ENCODE peak calls at places on chromosomes 4 and X, in five cellular contexts. One of them, this sample, is unnamed.

GRCh38 chr4:4668355-4669210 is 126.7 kb upstream of the STX18 start:
- DNase-seq in lung: no peak
- DNase-seq in fibroblast of mammary gland: no peak
- DNase-seq in esophagus squamous epithelium: no peak
- DNase-seq in endothelial cell: no peak
- DNase-seq in this sample: no peak

GRCh38 chr4:115711575-115711974 is 598.2 kb upstream of the NDST4 start:
- DNase-seq in lung: no peak
- DNase-seq in fibroblast of mammary gland: no peak
- DNase-seq in esophagus squamous epithelium: no peak
- DNase-seq in endothelial cell: no peak
- DNase-seq in this sample: no peak

GRCh38 chr4:83552924-83553323 is 17.0 kb downstream of the GPAT3 start:
- DNase-seq in lung: no peak
- DNase-seq in fibroblast of mammary gland: peak
- DNase-seq in esophagus squamous epithelium: no peak
- DNase-seq in endothelial cell: no peak
- DNase-seq in this sample: no peak

GRCh38 chr4:8211737-8212581 is 12.9 kb downstream of the SH3TC1 start:
- DNase-seq in lung: no peak
- DNase-seq in fibroblast of mammary gland: no peak
- DNase-seq in esophagus squamous epithelium: no peak
- DNase-seq in endothelial cell: no peak
- DNase-seq in this sample: no peak

GRCh38 chr4:6783111-6783981 is 819 bp downstream of the KIAA0232 start:
- DNase-seq in lung: peak
- DNase-seq in fibroblast of mammary gland: peak
- DNase-seq in esophagus squamous epithelium: no peak
- DNase-seq in endothelial cell: peak
- DNase-seq in this sample: peak

GRCh38 chrX:152635941-152636340 is 1.8 kb upstream of the GABRQ start:
- DNase-seq in lung: no peak
- DNase-seq in fibroblast of mammary gland: peak
- DNase-seq in esophagus squamous epithelium: no peak
- DNase-seq in endothelial cell: peak
- DNase-seq in this sample: no peak

GRCh38 chr4:18733956-18734872 is 712.7 kb upstream of the LCORL start:
- DNase-seq in lung: no peak
- DNase-seq in fibroblast of mammary gland: no peak
- DNase-seq in esophagus squamous epithelium: no peak
- DNase-seq in endothelial cell: no peak
- DNase-seq in this sample: no peak

GRCh38 chrX:41384041-41384705 is 50.2 kb downstream of the DDX3X start:
- DNase-seq in lung: peak
- DNase-seq in fibroblast of mammary gland: peak
- DNase-seq in esophagus squamous epithelium: no peak
- DNase-seq in endothelial cell: no peak
- DNase-seq in this sample: peak

DNA sequence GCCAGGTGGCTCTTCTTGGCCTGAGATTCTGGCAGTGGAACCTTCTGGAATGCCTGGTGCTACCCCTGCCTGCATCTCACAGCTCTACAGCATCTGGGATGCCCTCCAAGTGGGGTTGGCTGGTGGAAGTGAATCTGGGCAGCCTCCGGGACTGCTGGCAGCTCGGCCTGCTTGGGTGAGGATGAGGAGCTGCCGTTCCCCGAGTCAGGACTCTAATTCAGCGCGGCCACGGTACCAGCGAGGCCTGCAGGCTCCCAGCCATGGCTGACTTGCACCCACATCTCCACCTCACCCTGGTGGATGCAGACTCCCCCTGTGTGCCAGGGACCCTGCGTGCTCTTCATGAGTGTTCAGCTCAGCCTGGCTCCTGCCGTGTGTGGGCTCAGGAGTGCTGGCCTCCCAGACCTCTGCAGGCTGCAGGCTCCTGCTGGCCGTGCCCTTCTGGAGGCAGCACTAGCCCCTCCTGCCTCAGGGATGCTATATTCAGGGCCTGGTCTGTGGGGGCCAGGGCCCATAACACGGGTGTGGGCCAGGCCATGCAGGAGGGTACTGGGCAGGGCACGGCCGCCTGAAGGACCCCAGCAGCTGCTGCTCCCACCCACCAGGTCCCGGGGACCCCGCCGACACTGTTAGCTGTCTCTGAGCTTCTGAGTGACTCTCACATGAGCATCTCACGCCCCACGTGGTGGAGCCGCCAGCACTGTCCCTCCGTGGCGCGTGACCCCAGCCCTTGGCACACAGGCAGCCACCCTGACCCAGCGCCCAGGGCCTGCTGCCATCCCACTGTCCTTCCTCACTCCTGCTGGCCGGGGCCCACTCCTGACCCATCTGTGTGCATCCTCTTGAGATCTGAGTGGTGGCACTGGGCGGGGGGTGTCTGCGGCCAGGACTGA is 10.6 kb downstream of the UVSSA start:
- DNase-seq in lung: no peak
- DNase-seq in fibroblast of mammary gland: no peak
- DNase-seq in esophagus squamous epithelium: no peak
- DNase-seq in endothelial cell: no peak
- DNase-seq in this sample: no peak
- TF ChIP-seq CTCF in lung: no peak
- TF ChIP-seq CTCF in fibroblast of mammary gland: no peak
- TF ChIP-seq CTCF in esophagus squamous epithelium: no peak
- TF ChIP-seq CTCF in endothelial cell: no peak
- TF ChIP-seq CTCF in this sample: no peak

DNA sequence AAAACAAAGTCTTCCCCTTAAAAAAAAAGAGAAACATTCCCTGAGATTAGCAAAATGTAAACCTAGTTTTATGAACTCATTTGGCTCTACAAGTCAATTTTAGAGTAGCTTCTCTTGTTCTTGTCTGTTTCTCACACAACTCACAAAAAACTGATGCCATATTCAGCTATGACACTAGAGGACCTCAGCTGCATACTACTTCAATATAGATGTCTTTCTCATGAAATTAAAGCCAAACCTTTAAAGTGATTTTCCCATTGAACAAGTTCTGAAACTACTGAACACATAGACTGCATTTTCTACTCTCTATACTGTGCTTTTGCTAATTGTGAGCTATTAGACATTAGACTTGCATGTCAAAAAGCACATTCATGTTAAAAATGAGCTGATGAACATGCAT is 49.8 kb downstream of the TBCK start:
- DNase-seq in lung: no peak
- DNase-seq in fibroblast of mammary gland: peak
- DNase-seq in esophagus squamous epithelium: no peak
- DNase-seq in endothelial cell: no peak
- DNase-seq in this sample: no peak
- TF ChIP-seq CTCF in lung: no peak
- TF ChIP-seq CTCF in fibroblast of mammary gland: peak
- TF ChIP-seq CTCF in esophagus squamous epithelium: no peak
- TF ChIP-seq CTCF in endothelial cell: no peak
- TF ChIP-seq CTCF in this sample: peak

GRCh38 chrX:40173662-40174593 is 76.2 kb upstream of the BCOR start:
- DNase-seq in lung: peak
- DNase-seq in fibroblast of mammary gland: no peak
- DNase-seq in esophagus squamous epithelium: peak
- DNase-seq in endothelial cell: peak
- DNase-seq in this sample: no peak
- TF ChIP-seq CTCF in lung: no peak
- TF ChIP-seq CTCF in fibroblast of mammary gland: no peak
- TF ChIP-seq CTCF in esophagus squamous epithelium: no peak
- TF ChIP-seq CTCF in endothelial cell: no peak
- TF ChIP-seq CTCF in this sample: no peak

GRCh38 chr4:139489638-139490037 is 35.7 kb downstream of the RAB33B start:
- DNase-seq in lung: no peak
- DNase-seq in fibroblast of mammary gland: no peak
- DNase-seq in esophagus squamous epithelium: no peak
- DNase-seq in endothelial cell: no peak
- DNase-seq in this sample: no peak

GRCh38 chr4:139492429-139492828 is 38.5 kb downstream of the RAB33B start:
- DNase-seq in lung: no peak
- DNase-seq in fibroblast of mammary gland: no peak
- DNase-seq in esophagus squamous epithelium: no peak
- DNase-seq in endothelial cell: no peak
- DNase-seq in this sample: no peak

GRCh38 chr4:139484861-139485311 is 31.0 kb downstream of the RAB33B start:
- DNase-seq in lung: no peak
- DNase-seq in fibroblast of mammary gland: no peak
- DNase-seq in esophagus squamous epithelium: no peak
- DNase-seq in endothelial cell: no peak
- DNase-seq in this sample: no peak

GRCh38 chr4:139493176-139493575 is 39.3 kb downstream of the RAB33B start:
- DNase-seq in lung: no peak
- DNase-seq in fibroblast of mammary gland: no peak
- DNase-seq in esophagus squamous epithelium: no peak
- DNase-seq in endothelial cell: no peak
- DNase-seq in this sample: no peak

GRCh38 chr4:139488442-139488841 is 34.5 kb downstream of the RAB33B start:
- DNase-seq in lung: no peak
- DNase-seq in fibroblast of mammary gland: no peak
- DNase-seq in esophagus squamous epithelium: no peak
- DNase-seq in endothelial cell: no peak
- DNase-seq in this sample: no peak
- TF ChIP-seq CTCF in lung: no peak
- TF ChIP-seq CTCF in fibroblast of mammary gland: no peak
- TF ChIP-seq CTCF in esophagus squamous epithelium: no peak
- TF ChIP-seq CTCF in endothelial cell: no peak
- TF ChIP-seq CTCF in this sample: no peak

DNA sequence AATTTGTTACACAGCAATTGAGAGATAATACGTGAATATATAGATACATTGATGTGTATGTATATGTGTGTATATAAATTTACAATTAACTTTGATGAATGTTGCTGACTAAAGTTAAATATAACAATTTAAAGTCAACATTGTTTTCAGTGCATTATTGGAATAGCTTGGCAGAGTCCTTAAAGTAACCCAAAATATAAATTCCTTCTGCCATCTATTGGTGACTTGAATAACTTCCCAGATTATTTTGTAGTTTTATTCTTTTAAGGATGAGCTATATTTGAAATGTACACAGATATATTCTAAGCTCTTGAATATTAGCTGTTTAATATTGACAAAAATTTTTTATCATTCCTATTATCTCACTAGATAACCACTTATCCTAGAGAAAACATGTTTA is 298.2 kb upstream of the FSTL5 start:
- DNase-seq in lung: no peak
- DNase-seq in fibroblast of mammary gland: no peak
- DNase-seq in esophagus squamous epithelium: no peak
- DNase-seq in endothelial cell: no peak
- DNase-seq in this sample: no peak
- TF ChIP-seq CTCF in lung: no peak
- TF ChIP-seq CTCF in fibroblast of mammary gland: peak
- TF ChIP-seq CTCF in esophagus squamous epithelium: no peak
- TF ChIP-seq CTCF in endothelial cell: peak
- TF ChIP-seq CTCF in this sample: no peak

GRCh38 chr4:17126306-17126978 is 228.0 kb upstream of the LDB2 start:
- DNase-seq in lung: no peak
- DNase-seq in fibroblast of mammary gland: no peak
- DNase-seq in esophagus squamous epithelium: no peak
- DNase-seq in endothelial cell: no peak
- DNase-seq in this sample: no peak

GRCh38 chr4:17120761-17121160 is 222.3 kb upstream of the LDB2 start:
- DNase-seq in lung: no peak
- DNase-seq in fibroblast of mammary gland: peak
- DNase-seq in esophagus squamous epithelium: no peak
- DNase-seq in endothelial cell: no peak
- DNase-seq in this sample: no peak

GRCh38 chr4:17128268-17128667 is 229.8 kb upstream of the LDB2 start:
- DNase-seq in lung: no peak
- DNase-seq in fibroblast of mammary gland: peak
- DNase-seq in esophagus squamous epithelium: no peak
- DNase-seq in endothelial cell: no peak
- DNase-seq in this sample: no peak

DNA sequence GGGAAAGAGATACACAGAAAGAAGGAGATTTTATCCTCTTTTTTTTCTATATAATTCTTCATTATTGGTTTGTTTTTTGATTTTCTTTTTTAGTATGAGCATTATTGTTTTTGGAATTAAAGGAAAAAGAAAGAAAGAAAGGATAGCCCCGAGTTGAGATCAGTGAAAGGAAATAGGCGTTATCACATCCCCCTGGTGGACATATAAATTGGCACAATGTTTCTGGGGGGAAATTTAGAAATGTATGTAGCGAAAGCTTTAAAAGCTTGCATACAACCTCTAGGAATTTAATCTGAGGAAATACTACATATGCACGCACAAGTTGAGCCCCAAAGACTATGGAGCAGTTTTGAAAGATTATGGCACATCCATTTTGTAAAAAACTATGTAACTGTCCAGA is 226.3 kb upstream of the LDB2 start:
- DNase-seq in lung: no peak
- DNase-seq in fibroblast of mammary gland: no peak
- DNase-seq in esophagus squamous epithelium: no peak
- DNase-seq in endothelial cell: no peak
- DNase-seq in this sample: no peak
- TF ChIP-seq CTCF in lung: no peak
- TF ChIP-seq CTCF in fibroblast of mammary gland: peak
- TF ChIP-seq CTCF in esophagus squamous epithelium: no peak
- TF ChIP-seq CTCF in endothelial cell: peak
- TF ChIP-seq CTCF in this sample: no peak

This sample was measured in CD14-positive monocyte.